ENCODE peak calls at places on chromosomes 4 and X, in eight cellular contexts. G, X, E, I, N, K, Y and R are unnamed samples.

GRCh38 chr4:88659061-88659889 is 38.4 kb downstream of the NAP1L5 start:
- DNase-seq in G (peak; percentile 52), X (peak; percentile 67), E (peak; percentile 32), I (no peak), N (no peak), K (no peak), Y (peak; percentile 48), R (peak; percentile 6)

GRCh38 chrX:97597954-97598353 is 714.2 kb downstream of the RPA4 start:
- DNase-seq in G (no peak), X (no peak), E (peak; percentile 62), I (no peak), N (no peak), K (no peak), Y (no peak), R (no peak)

GRCh38 chrX:112147206-112147605 is 64.6 kb upstream of the TRPC5 start:
- DNase-seq in G (no peak), X (no peak), E (peak; percentile 3), I (no peak), N (no peak), K (no peak), Y (no peak), R (no peak)

GRCh38 chr4:99735822-99736221 is 78.2 kb upstream of the C4orf54 start:
- DNase-seq in G (no peak), X (no peak), E (no peak), I (no peak), N (no peak), K (no peak), Y (no peak), R (no peak)

GRCh38 chr4:60078984-60079383 is 1121.1 kb upstream of the ADGRL3 start:
- DNase-seq in G (no peak), X (no peak), E (no peak), I (no peak), N (no peak), K (no peak), Y (no peak), R (no peak)

GRCh38 chrX:10900585-10901289 is 210.4 kb upstream of the HCCS start:
- DNase-seq in G (peak; percentile 82), X (no peak), E (peak; percentile 19), I (no peak), N (no peak), K (no peak), Y (no peak), R (no peak)

GRCh38 chr4:108030332-108030731 is 40.6 kb downstream of the HADH start:
- DNase-seq in G (peak; percentile 30), X (no peak), E (peak; percentile 50), I (no peak), N (peak; percentile 17), K (no peak), Y (no peak), R (peak; percentile 44)

GRCh38 chr4:132572210-132572609 is 576.9 kb upstream of the PCDH10 start:
- DNase-seq in G (no peak), X (no peak), E (no peak), I (no peak), N (no peak), K (no peak), Y (no peak), R (no peak)

GRCh38 chr4:161936625-161937133 is 227.1 kb downstream of the FSTL5 start:
- DNase-seq in G (no peak), X (peak; percentile 87), E (no peak), I (no peak), N (no peak), K (no peak), Y (no peak), R (no peak)

GRCh38 chr4:79297029-79297428 is 28.8 kb downstream of the NAA11 start:
- DNase-seq in G (no peak), X (no peak), E (no peak), I (no peak), N (no peak), K (no peak), Y (no peak), R (no peak)

GRCh38 chr4:95124906-95125504 is 367.2 kb downstream of the BMPR1B start:
- DNase-seq in G (peak; percentile 8), X (no peak), E (peak; percentile 65), I (no peak), N (no peak), K (no peak), Y (peak; percentile 25), R (no peak)

GRCh38 chr4:158817562-158818370 is 48.9 kb downstream of the FNIP2 start:
- DNase-seq in G (no peak), X (peak; percentile 72), E (no peak), I (no peak), N (no peak), K (no peak), Y (no peak), R (no peak)

GRCh38 chr4:158821228-158822009 is 52.6 kb downstream of the FNIP2 start:
- DNase-seq in G (no peak), X (no peak), E (no peak), I (no peak), N (no peak), K (no peak), Y (no peak), R (no peak)

GRCh38 chr4:158822348-158822747 is 53.5 kb downstream of the FNIP2 start:
- DNase-seq in G (no peak), X (no peak), E (no peak), I (no peak), N (no peak), K (no peak), Y (no peak), R (no peak)

GRCh38 chr4:158818595-158818994 is 49.8 kb downstream of the FNIP2 start:
- DNase-seq in G (no peak), X (no peak), E (no peak), I (no peak), N (no peak), K (no peak), Y (no peak), R (no peak)

GRCh38 chr4:158819942-158820786 is 51.3 kb downstream of the FNIP2 start:
- DNase-seq in G (no peak), X (no peak), E (no peak), I (no peak), N (no peak), K (no peak), Y (no peak), R (no peak)
- H3K27ac ChIP-seq in G (peak overlapping the region; percentile 65), X (no peak overlapping the region), E (no peak overlapping the region), I (peak overlapping the region; percentile 30), N (no peak overlapping the region), K (no peak overlapping the region), Y (peak overlapping the region; percentile 32), R (no peak overlapping the region)

GRCh38 chr4:186651181-186651603 is 72.5 kb downstream of the FAT1 start:
- DNase-seq in G (no peak), X (no peak), E (peak; percentile 46), I (no peak), N (no peak), K (no peak), Y (no peak), R (no peak)
- H3K27ac ChIP-seq in G (no peak overlapping the region), X (no peak overlapping the region), E (peak overlapping the region; percentile 59), I (peak overlapping the region; percentile 50), N (no peak overlapping the region), K (no peak overlapping the region), Y (no peak overlapping the region), R (no peak overlapping the region)

GRCh38 chr4:82744284-82744963 is 54.2 kb downstream of the SCD5 start:
- DNase-seq in G (no peak), X (peak; percentile 90), E (peak; percentile 9), I (no peak), N (no peak), K (no peak), Y (peak; percentile 62), R (no peak)
- H3K27ac ChIP-seq in G (no peak overlapping the region), X (peak overlapping the region; percentile 92), E (no peak overlapping the region), I (peak overlapping the region; percentile 68), N (no peak overlapping the region), K (no peak overlapping the region), Y (no peak overlapping the region), R (no peak overlapping the region)

DNA sequence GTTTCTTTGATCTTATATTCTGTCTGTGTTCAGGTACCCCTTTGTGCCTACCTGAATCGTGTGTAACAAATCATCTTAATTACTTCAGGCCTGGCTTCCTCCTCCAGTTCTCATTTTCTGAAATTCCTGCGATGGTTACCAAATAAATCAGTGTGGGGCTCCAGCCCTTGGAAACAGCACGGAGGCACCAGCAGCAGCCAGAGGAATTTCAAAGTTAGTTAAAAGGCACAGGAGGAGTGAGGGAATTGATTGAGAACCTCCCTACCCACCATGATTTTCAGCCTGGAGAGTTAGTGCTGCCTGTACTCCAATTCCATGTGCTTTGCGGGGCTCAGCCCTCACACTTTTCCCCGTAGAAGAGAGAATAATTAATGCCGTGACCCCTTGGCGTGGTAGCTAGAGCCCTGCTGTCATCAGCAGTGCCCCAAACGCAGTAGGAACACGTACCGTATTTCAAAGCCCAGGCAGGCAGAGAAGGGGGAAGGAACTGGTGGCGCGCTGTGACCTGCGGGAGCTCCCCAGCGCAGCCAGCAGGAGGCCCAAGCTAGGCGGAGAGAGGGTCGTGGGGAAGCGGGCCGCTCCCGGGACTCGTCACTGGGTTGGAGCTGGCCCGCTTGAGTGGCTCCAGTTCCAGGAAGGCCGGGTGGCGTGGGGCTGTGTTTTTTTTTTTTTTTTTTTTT is 84.0 kb upstream of the IGFBP7 start:
- DNase-seq in G (no peak), X (no peak), E (no peak), I (no peak), N (no peak), K (no peak), Y (no peak), R (no peak)
- H3K27ac ChIP-seq in G (no peak overlapping the region), X (no peak overlapping the region), E (no peak overlapping the region), I (no peak overlapping the region), N (no peak overlapping the region), K (no peak overlapping the region), Y (no peak overlapping the region), R (no peak overlapping the region)

DNA sequence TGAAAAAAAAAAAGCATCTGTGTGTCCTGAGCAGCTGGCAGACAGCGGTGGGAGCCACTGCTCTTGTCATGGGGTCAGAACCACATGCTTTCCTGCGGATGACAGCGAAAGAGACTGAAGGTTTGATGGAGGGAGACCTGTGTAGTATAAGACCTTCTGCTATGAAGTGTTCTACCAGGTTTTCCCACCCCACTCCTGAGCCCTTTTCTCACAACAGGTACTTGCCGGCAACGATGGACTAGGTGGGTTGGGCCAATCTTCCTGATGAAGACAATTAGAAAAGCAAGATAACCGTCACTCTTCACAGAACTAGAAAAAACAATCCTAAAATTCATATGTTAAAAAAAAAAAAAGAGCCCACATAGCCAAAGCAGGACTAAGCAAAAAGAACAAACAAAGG is 107.3 kb downstream of the AFAP1 start:
- DNase-seq in G (no peak), X (no peak), E (no peak), I (no peak), N (no peak), K (no peak), Y (no peak), R (no peak)
- H3K27ac ChIP-seq in G (no peak overlapping the region), X (no peak overlapping the region), E (no peak overlapping the region), I (no peak overlapping the region), N (no peak overlapping the region), K (no peak overlapping the region), Y (peak overlapping the region; percentile 48), R (peak overlapping the region; percentile 58)

GRCh38 chr4:145278341-145279121 is 98.1 kb upstream of the OTUD4 start:
- DNase-seq in G (no peak), X (no peak), E (no peak), I (no peak), N (no peak), K (no peak), Y (no peak), R (no peak)
- H3K27ac ChIP-seq in G (no peak overlapping the region), X (no peak overlapping the region), E (no peak overlapping the region), I (no peak overlapping the region), N (no peak overlapping the region), K (no peak overlapping the region), Y (no peak overlapping the region), R (no peak overlapping the region)